ENCODE peak calls at places on chromosomes 4 and X, in five cellular contexts. A is omental fat pad; K is H9; G is NCI-H1930; Q is activated CD4-positive, alpha-beta T cell treated with anti-CD3 and anti-CD28 coated beads, Interleukin-2, amount 50 U/mL, for 4 hours. R is an unnamed sample.

GRCh38 chr4:126939401-126939800 is 693.4 kb upstream of the INTU start:
- DNase-seq in K (no peak), A (no peak), G (no peak), Q (no peak), R (no peak)

GRCh38 chrX:102654696-102655095 is 3.4 kb downstream of the GPRASP1 start:
- DNase-seq in A (no peak), G (no peak), K (no peak), Q (no peak), R (no peak)

GRCh38 chr4:168531305-168531704 is 34.5 kb downstream of the PALLD start:
- DNase-seq in A (no peak), Q (no peak), K (no peak), G (no peak), R (no peak)

GRCh38 chr4:155761916-155762315 is 3.1 kb downstream of the GUCY1B1 start:
- DNase-seq in Q (no peak), A (no peak), K (no peak), G (no peak), R (no peak)

GRCh38 chr4:139556071-139556734 is at the start of gene SETD7:
- DNase-seq in G (no peak), K (peak), Q (peak), A (no peak), R (peak)

GRCh38 chr4:85725727-85726170 is 250.8 kb downstream of the ARHGAP24 start:
- DNase-seq in K (no peak), A (no peak), Q (no peak), G (no peak), R (peak)

GRCh38 chr4:1380368-1381151 is 25.7 kb downstream of the NKX1-1 start:
- DNase-seq in G (no peak), A (no peak), Q (no peak), K (no peak), R (no peak)

GRCh38 chr4:6062133-6062532 is 43.9 kb upstream of the C4orf50 start:
- DNase-seq in Q (no peak), G (no peak), A (no peak), K (no peak), R (no peak)

GRCh38 chr4:174592985-174593335 is 70.7 kb upstream of the HPGD start:
- DNase-seq in K (no peak), Q (no peak), A (no peak), G (no peak), R (no peak)

GRCh38 chr4:6649216-6649615 is 8.7 kb downstream of the MRFAP1 start:
- DNase-seq in K (peak), Q (no peak), A (no peak), G (no peak), R (no peak)

GRCh38 chr4:20268028-20268427 is 16.3 kb downstream of the SLIT2 start:
- DNase-seq in Q (no peak), A (no peak), G (no peak), K (no peak), R (no peak)

R was measured in mucosa of gallbladder.